ENCODE peak calls at places on chromosomes 1 and 21, in eight cellular contexts. I, G, R, O, C, A, Y and T are unnamed samples.

GRCh38 chr1:45979074-45979777 is 153.2 kb downstream of the PIK3R3 start:
- DNase-seq in I (no peak), G (no peak), R (no peak), O (no peak), C (no peak), A (no peak), Y (no peak), T (no peak)

GRCh38 chr1:67463298-67463960 is 33.2 kb upstream of the SERBP1 start:
- DNase-seq in I (peak), G (no peak), R (peak), O (no peak), C (no peak), A (no peak), Y (no peak), T (no peak)

GRCh38 chr1:76176020-76176419 is 101.5 kb downstream of the ST6GALNAC3 start:
- DNase-seq in I (no peak), G (no peak), R (no peak), O (no peak), C (no peak), A (no peak), Y (no peak), T (no peak)

GRCh38 chr1:212294983-212295382 is 9.8 kb downstream of the PPP2R5A start:
- DNase-seq in I (no peak), G (no peak), R (no peak), O (no peak), C (no peak), A (no peak), Y (no peak), T (no peak)

GRCh38 chr1:88140325-88140724 is 543.7 kb upstream of the PKN2 start:
- DNase-seq in I (no peak), G (no peak), R (no peak), O (no peak), C (peak), A (no peak), Y (no peak), T (no peak)

GRCh38 chr1:8962812-8963669 is 17.4 kb downstream of the CA6 start:
- DNase-seq in I (peak), G (no peak), R (no peak), O (peak), C (peak), A (peak), Y (peak), T (peak)

GRCh38 chr1:33383489-33383888 is 47.4 kb downstream of the PHC2 start:
- DNase-seq in I (no peak), G (no peak), R (no peak), O (no peak), C (no peak), A (no peak), Y (no peak), T (no peak)

GRCh38 chr21:18041012-18041411 is 203.6 kb upstream of the CHODL start:
- DNase-seq in I (peak), G (no peak), R (no peak), O (no peak), C (peak), A (no peak), Y (no peak), T (peak)

GRCh38 chr21:34796518-34797201 is 127.9 kb downstream of the CLIC6 start:
- DNase-seq in I (peak), G (no peak), R (no peak), O (peak), C (no peak), A (no peak), Y (no peak), T (no peak)

GRCh38 chr1:97680894-97681293 is 239.9 kb downstream of the DPYD start:
- DNase-seq in I (peak), G (no peak), R (no peak), O (no peak), C (no peak), A (no peak), Y (no peak), T (no peak)

GRCh38 chr1:24769656-24770651 is 24.7 kb downstream of the CLIC4 start:
- DNase-seq in I (no peak), G (no peak), R (no peak), O (no peak), C (peak), A (peak), Y (no peak), T (peak)

GRCh38 chr1:16607433-16607851 is 5.9 kb downstream of the NBPF1 start:
- DNase-seq in I (no peak), G (peak), R (no peak), O (peak), C (no peak), A (no peak), Y (no peak), T (no peak)

GRCh38 chr21:15953551-15954116 is 223.9 kb downstream of the USP25 start:
- DNase-seq in I (no peak), G (no peak), R (no peak), O (no peak), C (no peak), A (no peak), Y (no peak), T (no peak)

GRCh38 chr1:154936416-154937050 is at the start of gene PMVK:
- DNase-seq in I (peak), G (peak), R (peak), O (peak), C (peak), A (peak), Y (peak), T (peak)
- TF ChIP-seq CTCF in I (no peak), G (peak), R (peak), O (no peak), C (peak), A (peak), Y (peak), T (peak)

DNA sequence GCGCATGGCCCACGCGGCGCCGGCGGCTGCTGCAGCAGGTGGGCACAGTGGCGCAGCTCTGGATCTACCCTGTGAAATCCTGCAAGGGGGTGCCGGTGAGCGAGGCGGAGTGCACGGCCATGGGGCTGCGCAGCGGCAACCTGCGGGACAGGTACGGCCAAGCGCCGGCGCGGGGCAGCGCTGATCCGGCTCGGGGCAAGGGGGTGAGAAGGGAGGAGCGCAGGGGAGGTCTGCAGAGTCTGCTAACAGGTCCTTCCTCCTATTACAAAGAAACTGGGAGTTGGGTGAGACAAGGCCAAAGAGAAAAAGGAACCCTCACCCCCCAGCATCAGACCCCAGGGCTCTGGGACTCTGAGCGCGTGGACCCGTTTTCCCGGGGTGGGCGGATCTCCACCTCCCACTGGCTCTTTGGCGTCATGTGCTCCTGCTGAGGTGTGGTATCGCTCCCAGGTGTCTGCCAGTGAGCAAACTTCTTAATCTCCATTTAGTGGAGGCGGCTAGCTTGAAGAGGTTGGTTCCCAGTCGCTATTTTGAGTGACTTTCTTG is 429 bp downstream of the MTARC1 start:
- DNase-seq in I (peak), G (no peak), R (no peak), O (peak), C (no peak), A (no peak), Y (peak), T (no peak)
- TF ChIP-seq CTCF in I (no peak), G (no peak), R (no peak), O (no peak), C (no peak), A (no peak), Y (peak), T (no peak)

DNA sequence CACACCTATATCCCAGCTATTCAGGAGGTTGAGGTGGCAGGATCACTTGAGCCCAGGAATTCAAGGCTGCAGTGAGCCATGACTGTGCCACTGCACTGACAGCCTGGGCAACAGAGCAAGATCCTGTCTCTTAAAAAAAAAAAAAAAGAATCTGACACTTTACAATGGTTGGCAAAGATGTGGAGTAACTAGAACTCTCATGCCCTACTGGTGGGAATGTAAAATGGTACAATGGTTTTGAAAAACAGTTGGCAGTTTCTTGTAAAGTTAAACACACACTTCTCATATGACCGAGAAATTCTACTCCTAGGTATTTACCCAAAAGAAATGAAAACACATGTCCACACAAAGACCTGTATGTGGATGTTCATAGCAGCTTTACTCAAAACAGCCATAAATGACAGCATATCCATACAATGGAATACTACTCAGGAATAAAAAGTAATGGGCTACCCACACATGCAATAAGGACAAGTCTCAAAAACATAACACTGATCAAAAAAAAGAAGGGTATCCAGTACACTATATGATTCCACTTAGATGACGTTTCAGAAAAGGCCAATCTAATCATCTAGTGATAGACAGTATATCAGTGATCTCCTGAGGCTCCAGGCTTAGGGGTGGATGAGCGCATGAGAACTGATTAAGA is 58.1 kb downstream of the HLCS start:
- DNase-seq in I (no peak), G (no peak), R (no peak), O (no peak), C (no peak), A (no peak), Y (no peak), T (no peak)
- TF ChIP-seq CTCF in I (peak), G (peak), R (no peak), O (no peak), C (no peak), A (no peak), Y (no peak), T (no peak)

GRCh38 chr1:10665226-10665625 is 131.2 kb downstream of the CASZ1 start:
- DNase-seq in I (no peak), G (no peak), R (no peak), O (no peak), C (no peak), A (no peak), Y (no peak), T (no peak)
- TF ChIP-seq CTCF in I (no peak), G (no peak), R (no peak), O (no peak), C (no peak), A (no peak), Y (no peak), T (no peak)